ENCODE peak calls at places on chromosome 11, in four cellular contexts. G, A, I and C are unnamed samples.
A peak's percentile ranks its signal among the peaks of the same experiment; 100 is the strongest.

GRCh38 chr11:3147257-3147619 is 17.9 kb downstream of the OSBPL5 start:
- DNase-seq in G (no peak), A (no peak), I (no peak), C (no peak)

GRCh38 chr11:41784513-41785335 is 325.3 kb upstream of the LRRC4C start:
- DNase-seq in G (no peak), A (no peak), I (peak; percentile 34), C (no peak)

GRCh38 chr11:69523453-69523852 is 42.0 kb downstream of the LINC01488 start:
- DNase-seq in G (no peak), A (no peak), I (no peak), C (no peak)

GRCh38 chr11:31437742-31438435 is 68.2 kb downstream of the DNAJC24 start:
- DNase-seq in G (no peak), A (no peak), I (no peak), C (no peak)

GRCh38 chr11:24635588-24636290 is 138.9 kb downstream of the LUZP2 start:
- DNase-seq in G (no peak), A (no peak), I (no peak), C (peak; percentile 3)

GRCh38 chr11:35304393-35304790 is 115.0 kb downstream of the SLC1A2 start:
- DNase-seq in G (no peak), A (peak; percentile 8), I (no peak), C (peak; percentile 64)

GRCh38 chr11:19597194-19597593 is 115.4 kb upstream of the NAV2 start:
- DNase-seq in G (no peak), A (no peak), I (no peak), C (no peak)

GRCh38 chr11:130603585-130603906 is 155.1 kb downstream of the ADAMTS15 start:
- DNase-seq in G (no peak), A (no peak), I (peak; percentile 21), C (no peak)

GRCh38 chr11:10076458-10077141 is 217.4 kb downstream of the SBF2 start:
- DNase-seq in G (peak; percentile 47), A (no peak), I (peak; percentile 25), C (peak; percentile 15)

GRCh38 chr11:43830928-43831440 is 49.6 kb upstream of the ALKBH3 start:
- DNase-seq in G (peak; percentile 25), A (no peak), I (peak; percentile 8), C (no peak)

GRCh38 chr11:71556018-71556417 is 7.8 kb downstream of the KRTAP5-9 start:
- DNase-seq in G (no peak), A (no peak), I (no peak), C (no peak)

GRCh38 chr11:108616549-108616948 is 23.0 kb upstream of the EXPH5 start:
- DNase-seq in G (no peak), A (no peak), I (no peak), C (no peak)

GRCh38 chr11:76233936-76234703 is 27.8 kb upstream of the WNT11 start:
- DNase-seq in G (no peak), A (no peak), I (peak; percentile 55), C (no peak)

GRCh38 chr11:113521737-113522517 is 46.7 kb upstream of the DRD2 start:
- DNase-seq in G (no peak), A (no peak), I (no peak), C (no peak)

GRCh38 chr11:28697920-28698827 is 590.0 kb downstream of the METTL15 start:
- DNase-seq in G (peak; percentile 62), A (no peak), I (peak; percentile 36), C (peak; percentile 19)

GRCh38 chr11:28756977-28757376 is 648.8 kb downstream of the METTL15 start:
- DNase-seq in G (no peak), A (no peak), I (no peak), C (no peak)

GRCh38 chr11:72038491-72038890 is 39.8 kb downstream of the IL18BP start:
- DNase-seq in G (peak; percentile 55), A (no peak), I (peak; percentile 61), C (peak; percentile 78)

GRCh38 chr11:116073854-116074837 is 569.9 kb upstream of the CADM1 start:
- DNase-seq in G (no peak), A (no peak), I (no peak), C (no peak)

GRCh38 chr11:3134651-3135490 is 30.2 kb downstream of the OSBPL5 start:
- DNase-seq in G (no peak), A (no peak), I (peak; percentile 8), C (no peak)

GRCh38 chr11:97336064-97336463 is 946.3 kb downstream of the JRKL start:
- DNase-seq in G (no peak), A (no peak), I (no peak), C (no peak)

GRCh38 chr11:4385978-4386740 is 7.3 kb downstream of the TRIM21 start:
- DNase-seq in G (no peak), A (no peak), I (no peak), C (no peak)

GRCh38 chr11:85094795-85095194 is 532.3 kb downstream of the DLG2 start:
- DNase-seq in G (no peak), A (no peak), I (no peak), C (no peak)

GRCh38 chr11:110091995-110092576 is 1.1 kb upstream of the ZC3H12C start:
- DNase-seq in G (no peak), A (no peak), I (no peak), C (no peak)

GRCh38 chr11:45142241-45142885 is 4.1 kb upstream of the PRDM11 start:
- DNase-seq in G (peak; percentile 21), A (no peak), I (no peak), C (no peak)

GRCh38 chr11:73262851-73263495 is 9.2 kb upstream of the P2RY6 start:
- DNase-seq in G (no peak), A (no peak), I (no peak), C (no peak)

GRCh38 chr11:32259641-32260081 is 168.8 kb downstream of the RCN1 start:
- DNase-seq in G (no peak), A (no peak), I (peak; percentile 31), C (no peak)

GRCh38 chr11:14411818-14412217 is 52.8 kb upstream of the RRAS2 start:
- DNase-seq in G (no peak), A (no peak), I (no peak), C (no peak)

GRCh38 chr11:11966826-11967668 is 41.4 kb downstream of the DKK3 start:
- DNase-seq in G (peak; percentile 79), A (peak; percentile 47), I (peak; percentile 67), C (peak; percentile 33)
- H3K36me3 ChIP-seq in G (no peaks in the 10 kb centered on the region), A (no peaks in the 10 kb centered on the region), I (no peaks in the 10 kb centered on the region), C (no peaks in the 10 kb centered on the region)

GRCh38 chr11:67245046-67245445 is 21.2 kb upstream of the GRK2 start:
- DNase-seq in G (no peak), A (no peak), I (no peak), C (no peak)
- H3K36me3 ChIP-seq in G (peaks cover 67% of the 10 kb centered on the region), A (peaks cover 71% of the 10 kb centered on the region), I (no peaks in the 10 kb centered on the region), C (peaks cover 9% of the 10 kb centered on the region)

DNA sequence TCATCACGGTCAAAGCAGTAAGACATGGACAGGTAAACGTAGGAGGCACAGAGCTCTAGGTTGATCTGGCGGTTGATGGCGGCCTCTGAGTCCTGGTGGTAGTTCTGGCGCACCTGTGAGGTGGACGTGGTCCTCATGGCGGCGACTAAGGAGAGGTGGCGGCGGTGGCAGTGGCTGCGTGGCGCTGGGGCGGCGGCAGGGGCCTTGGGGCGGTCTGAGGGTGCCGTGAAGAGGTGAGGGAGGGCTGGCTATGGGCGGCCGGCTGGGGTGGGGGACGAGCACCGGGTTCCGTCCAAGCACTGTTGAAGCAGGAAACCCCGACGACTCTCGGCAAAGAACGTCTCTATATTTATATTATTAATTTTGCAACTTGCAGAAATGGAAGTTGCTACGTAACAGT is 85.6 kb downstream of the RSF1 start:
- DNase-seq in G (no peak), A (no peak), I (no peak), C (no peak)
- H3K36me3 ChIP-seq in G (peaks cover 7% of the 10 kb centered on the region), A (peaks cover 7% of the 10 kb centered on the region), I (no peaks in the 10 kb centered on the region), C (no peaks in the 10 kb centered on the region)

GRCh38 chr11:134151083-134151747 is 72.6 kb downstream of the NCAPD3 start:
- DNase-seq in G (no peak), A (no peak), I (no peak), C (no peak)
- H3K36me3 ChIP-seq in G (peaks cover 16% of the 10 kb centered on the region), A (peaks cover 32% of the 10 kb centered on the region), I (no peaks in the 10 kb centered on the region), C (no peaks in the 10 kb centered on the region)

DNA sequence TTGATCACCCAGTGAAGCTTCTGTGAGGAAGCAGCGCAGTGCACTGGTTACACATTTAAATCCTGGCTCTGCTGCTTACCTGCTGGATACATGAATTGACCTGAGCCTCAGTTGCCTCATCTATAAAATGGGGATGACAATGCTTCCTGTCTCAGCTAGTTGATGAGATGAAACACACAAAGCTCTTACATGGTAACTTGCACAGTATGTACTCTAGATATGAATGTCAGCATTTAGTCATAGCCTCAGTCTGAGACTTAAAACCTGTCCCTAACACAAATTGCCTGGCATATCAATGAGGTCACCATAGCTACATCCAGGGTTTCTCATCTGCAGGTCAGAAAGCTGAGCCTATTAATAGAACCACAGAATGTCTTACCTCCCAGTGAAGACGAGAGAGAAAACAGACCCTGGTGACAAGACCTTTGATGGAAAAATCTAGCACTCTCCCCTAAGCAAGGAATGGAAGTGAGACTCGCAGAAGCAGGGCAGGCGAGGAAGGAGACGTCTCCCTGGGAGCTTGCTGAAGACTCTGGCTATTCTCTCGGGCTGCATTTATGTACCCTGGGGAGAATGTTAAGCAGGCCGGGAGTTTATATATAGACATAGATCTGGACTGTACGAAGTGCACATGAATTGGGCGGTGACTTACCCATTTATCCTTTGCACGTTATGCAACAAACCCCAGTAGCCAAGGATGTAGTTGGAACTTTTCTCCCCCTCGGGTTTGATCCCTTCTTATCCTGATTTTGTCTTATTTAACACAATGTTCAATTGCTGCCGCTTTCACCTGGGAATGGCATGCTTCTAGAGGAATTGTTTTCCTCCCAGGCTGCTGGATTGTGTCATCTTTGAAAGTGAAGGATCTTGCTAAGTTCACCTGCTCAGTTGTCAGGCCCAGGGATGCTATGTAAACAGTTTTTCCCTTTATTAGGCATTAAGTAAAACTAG is 18.0 kb downstream of the SDHAF2 start:
- DNase-seq in G (no peak), A (no peak), I (no peak), C (no peak)
- H3K36me3 ChIP-seq in G (peaks cover 26% of the 10 kb centered on the region), A (peaks cover 54% of the 10 kb centered on the region), I (no peaks in the 10 kb centered on the region), C (no peaks in the 10 kb centered on the region)